ENCODE peak calls at places on chromosome 20, in four cellular contexts. U is GM23248, E is cardiac muscle cell, A is tibial artery. V is an unnamed sample.
A peak's percentile ranks its signal among the peaks of the same experiment; 100 is the strongest.

GRCh38 chr20:19838495-19838894 is 80.4 kb downstream of the RIN2 start:
- DNase-seq in U (no peak), A (no peak), E (no peak), V (no peak)

GRCh38 chr20:14816471-14816870 is 479.1 kb upstream of the FLRT3 start:
- DNase-seq in E (no peak), U (no peak), A (no peak), V (no peak)

GRCh38 chr20:361562-361961 is 14.7 kb downstream of the NRSN2 start:
- DNase-seq in E (no peak), A (no peak), U (no peak), V (no peak)

GRCh38 chr20:32116079-32116521 is 6.6 kb downstream of the TM9SF4 start:
- DNase-seq in A (no peak), E (no peak), U (peak; percentile 19), V (no peak)

GRCh38 chr20:62327726-62328495 is 25.1 kb downstream of the ADRM1 start:
- DNase-seq in A (no peak), E (no peak), U (no peak), V (no peak)

GRCh38 chr20:7136886-7137285 is 369.4 kb downstream of the BMP2 start:
- DNase-seq in U (no peak), E (no peak), A (no peak), V (no peak)

GRCh38 chr20:33684533-33685327 is 1.5 kb downstream of the E2F1 start:
- DNase-seq in U (no peak), E (no peak), A (no peak), V (no peak)

GRCh38 chr20:61185841-61186601 is 66.0 kb upstream of the CDH4 start:
- DNase-seq in E (peak; percentile 90), A (no peak), U (peak; percentile 81), V (no peak)

GRCh38 chr20:63139369-63139768 is 76.6 kb downstream of the YTHDF1 start:
- DNase-seq in A (no peak), E (no peak), U (no peak), V (no peak)

GRCh38 chr20:37807491-37807890 is 95.4 kb upstream of the VSTM2L start:
- DNase-seq in E (no peak), A (no peak), U (no peak), V (no peak)

GRCh38 chr20:13756551-13756950 is 28.2 kb downstream of the ESF1 start:
- DNase-seq in E (no peak), U (no peak), A (no peak), V (no peak)

GRCh38 chr20:48564997-48565396 is 262.8 kb downstream of the PREX1 start:
- DNase-seq in E (no peak), A (no peak), U (no peak), V (no peak)

GRCh38 chr20:34528921-34529297 is 12.7 kb downstream of the DYNLRB1 start:
- DNase-seq in A (peak; percentile 45), E (no peak), U (peak; percentile 15), V (peak; percentile 50)

GRCh38 chr20:46844965-46845364 is 49.7 kb upstream of the EYA2 start:
- DNase-seq in U (no peak), A (no peak), E (no peak), V (no peak)

GRCh38 chr20:62480318-62480717 is 4.5 kb upstream of the GATA5 start:
- DNase-seq in E (peak; percentile 23), U (no peak), A (no peak), V (no peak)

GRCh38 chr20:49612127-49612738 is 44.3 kb upstream of the PTGIS start:
- DNase-seq in A (no peak), U (no peak), E (no peak), V (peak; percentile 96)

GRCh38 chr20:63044204-63044600 is 37.4 kb upstream of the BHLHE23 start:
- DNase-seq in U (no peak), E (no peak), A (no peak), V (no peak)

GRCh38 chr20:21157006-21157405 is 31.1 kb downstream of the KIZ start:
- DNase-seq in A (no peak), U (no peak), E (no peak), V (no peak)

GRCh38 chr20:63098195-63098810 is 91.5 kb upstream of the BHLHE23 start:
- DNase-seq in A (no peak), E (no peak), U (no peak), V (no peak)

GRCh38 chr20:57030611-57031600 is 235.5 kb downstream of the BMP7 start:
- DNase-seq in U (peak; percentile 79), A (no peak), E (peak; percentile 9), V (no peak)

GRCh38 chr20:48782901-48783308 is 44.9 kb downstream of the PREX1 start:
- DNase-seq in U (no peak), A (no peak), E (no peak), V (no peak)

GRCh38 chr20:39108746-39109145 is 146.6 kb downstream of the DHX35 start:
- DNase-seq in A (no peak), E (peak; percentile 18), U (peak; percentile 76), V (no peak)

GRCh38 chr20:37741055-37741454 is 47.2 kb downstream of the CTNNBL1 start:
- DNase-seq in E (peak; percentile 32), U (peak; percentile 33), A (no peak), V (no peak)

GRCh38 chr20:23399568-23400241 is 21.6 kb downstream of the NAPB start:
- DNase-seq in A (no peak), U (peak; percentile 80), E (peak; percentile 61), V (no peak)

GRCh38 chr20:63635431-63636141 is 8.7 kb upstream of the GMEB2 start:
- DNase-seq in A (no peak), E (no peak), U (no peak), V (no peak)

GRCh38 chr20:63087236-63087871 is 80.6 kb upstream of the BHLHE23 start:
- DNase-seq in A (no peak), U (no peak), E (no peak), V (no peak)

GRCh38 chr20:4245542-4245941 is 230.2 kb upstream of the RNF24 start:
- DNase-seq in U (no peak), A (no peak), E (no peak), V (no peak)

GRCh38 chr20:38499366-38499765 is 26.7 kb downstream of the RALGAPB start:
- DNase-seq in E (no peak), A (no peak), U (no peak), V (no peak)

GRCh38 chr20:20289331-20289730 is 78.6 kb upstream of the INSM1 start:
- DNase-seq in U (no peak), E (no peak), A (no peak), V (no peak)

GRCh38 chr20:14921546-14921945 is 584.1 kb upstream of the FLRT3 start:
- DNase-seq in E (no peak), U (peak; percentile 43), A (no peak), V (no peak)

GRCh38 chr20:40431112-40431511 is 257.9 kb downstream of the MAFB start:
- DNase-seq in E (no peak), U (no peak), A (no peak), V (no peak)
- H3K27ac ChIP-seq in E (no peak overlapping the region), U (no peak overlapping the region), A (no peak overlapping the region), V (no peak overlapping the region)

DNA sequence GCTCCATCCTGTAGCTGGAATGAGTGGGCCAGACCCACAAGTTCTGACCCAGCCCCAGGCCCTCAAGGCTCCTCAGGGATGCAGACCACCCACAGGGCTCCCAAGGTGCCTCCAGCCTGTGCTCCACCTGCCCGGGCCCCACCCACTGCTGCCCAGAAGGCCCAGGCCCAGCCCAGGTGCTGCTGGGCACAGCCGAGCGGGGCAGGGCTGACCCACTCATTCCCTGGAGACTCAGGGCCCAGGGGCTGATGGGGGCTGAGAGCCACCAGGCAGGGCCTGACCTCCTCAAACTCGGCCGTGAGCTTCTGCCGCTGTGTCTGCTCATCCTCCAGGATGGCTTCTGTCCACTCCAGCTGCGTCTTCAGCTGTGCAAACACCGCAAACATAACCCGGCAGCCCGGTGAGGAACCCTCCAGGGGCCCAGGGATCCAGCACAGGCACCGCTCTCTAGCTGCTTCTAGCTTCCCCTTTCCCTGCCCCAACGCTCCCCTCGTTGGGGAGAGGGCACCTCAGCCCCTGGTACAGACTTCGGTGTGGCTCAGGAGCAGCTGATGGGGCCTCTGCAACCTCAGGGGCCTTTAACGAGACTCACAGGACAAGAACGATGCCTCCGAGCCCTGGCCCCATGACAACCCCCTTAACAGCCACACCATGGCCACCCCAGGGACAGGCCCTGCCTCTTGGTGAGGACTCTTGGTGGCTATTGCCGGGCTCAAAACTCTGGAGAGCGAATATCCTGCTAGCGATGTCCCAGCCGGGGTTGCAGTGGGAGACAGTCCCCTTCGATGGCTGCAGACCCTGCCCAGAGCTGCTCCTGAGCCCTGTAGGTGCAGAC is 46.0 kb downstream of the DSTN start:
- DNase-seq in A (peak; percentile 24), U (no peak), E (no peak), V (no peak)
- H3K27ac ChIP-seq in A (peak overlapping the region; percentile 80), U (no peak overlapping the region), E (peak overlapping the region; percentile 71), V (peak overlapping the region; percentile 30)

GRCh38 chr20:26218301-26218700 is 521.6 kb upstream of the ZNF337 start:
- DNase-seq in A (no peak), E (no peak), U (peak; percentile 45), V (no peak)
- H3K27ac ChIP-seq in A (no peak overlapping the region), E (no peak overlapping the region), U (no peak overlapping the region), V (no peak overlapping the region)

GRCh38 chr20:53081916-53082863 is 110.0 kb downstream of the TSHZ2 start:
- DNase-seq in U (no peak), A (no peak), E (no peak), V (no peak)
- H3K27ac ChIP-seq in U (no peak overlapping the region), A (no peak overlapping the region), E (no peak overlapping the region), V (no peak overlapping the region)

GRCh38 chr20:17601957-17602356 is 32.1 kb downstream of the DSTN start:
- DNase-seq in A (no peak), U (no peak), E (no peak), V (no peak)
- H3K27ac ChIP-seq in A (peak overlapping the region; percentile 50), U (no peak overlapping the region), E (no peak overlapping the region), V (no peak overlapping the region)

GRCh38 chr20:44583179-44583578 is 800 bp downstream of the PKIG start:
- DNase-seq in A (no peak), E (no peak), U (peak; percentile 33), V (no peak)
- H3K27ac ChIP-seq in A (peak overlapping the region; percentile 79), E (no peak overlapping the region), U (peak overlapping the region; percentile 85), V (no peak overlapping the region)